ENCODE peak calls at places on chromosomes 2 and 18, in ten cellular contexts. W is Karpas-422; D is cerebellar cortex; Y is H1; X is sciatic nerve; S is progenitor cell of endocrine pancreas; E is GF-D8; J is HFFc6; G is stimulated activated CD4-positive, alpha-beta T cell treated with anti-CD3 and anti-CD28 coated beads, Interleukin-2, amount 100 ng/mL, for 48 hours; I is amniotic epithelial cell. M is an unnamed sample.

GRCh38 chr2:47323009-47323821 is 79.7 kb upstream of the MSH2 start:
- DNase-seq in W (peak), D (peak), Y (peak), X (peak), S (peak), E (no peak), J (peak), G (peak), I (peak), M (no peak)

GRCh38 chr2:132824716-132825115 is 154.7 kb upstream of the LYPD1 start:
- DNase-seq in W (no peak), D (no peak), Y (no peak), X (no peak), S (no peak), E (no peak), J (no peak), G (no peak), I (peak), M (no peak)

GRCh38 chr2:234472155-234472554 is 24.7 kb downstream of the ARL4C start:
- DNase-seq in W (no peak), D (no peak), Y (no peak), X (no peak), S (no peak), E (no peak), J (no peak), G (no peak), I (no peak), M (no peak)

GRCh38 chr2:129829577-129829976 is 149.9 kb upstream of the RAB6C start:
- DNase-seq in W (no peak), D (no peak), Y (no peak), X (no peak), S (no peak), E (no peak), J (no peak), G (no peak), I (no peak), M (no peak)

GRCh38 chr2:221572821-221573429 is 821 bp upstream of the EPHA4 start:
- DNase-seq in W (no peak), D (peak), Y (peak), X (peak), S (no peak), E (no peak), J (peak), G (peak), I (peak), M (no peak)

GRCh38 chr2:45285791-45286390 is 276.6 kb upstream of the SIX2 start:
- DNase-seq in W (no peak), D (no peak), Y (no peak), X (no peak), S (no peak), E (no peak), J (no peak), G (no peak), I (no peak), M (no peak)

GRCh38 chr2:21602789-21603188 is 479.0 kb downstream of the TDRD15 start:
- DNase-seq in W (no peak), D (no peak), Y (no peak), X (no peak), S (no peak), E (no peak), J (no peak), G (no peak), I (no peak), M (no peak)

GRCh38 chr2:55159037-55159651 is 72.9 kb downstream of the CLHC1 start:
- DNase-seq in W (peak), D (no peak), Y (no peak), X (no peak), S (no peak), E (peak), J (no peak), G (no peak), I (no peak), M (no peak)

GRCh38 chr2:42010743-42011298 is 37.0 kb upstream of the PKDCC start:
- DNase-seq in W (no peak), D (no peak), Y (no peak), X (no peak), S (no peak), E (no peak), J (peak), G (no peak), I (peak), M (no peak)

GRCh38 chr2:240468300-240469238 is 33.1 kb downstream of the GPC1 start:
- DNase-seq in W (no peak), D (no peak), Y (peak), X (peak), S (peak), E (no peak), J (no peak), G (no peak), I (no peak), M (peak)

GRCh38 chr2:10817413-10817812 is 4.8 kb upstream of the PDIA6 start:
- DNase-seq in W (no peak), D (peak), Y (peak), X (no peak), S (no peak), E (no peak), J (no peak), G (no peak), I (no peak), M (no peak)

GRCh38 chr2:20065885-20066602 is 14.6 kb upstream of the LAPTM4A start:
- DNase-seq in W (no peak), D (peak), Y (no peak), X (no peak), S (no peak), E (no peak), J (peak), G (peak), I (peak), M (no peak)

GRCh38 chr18:48944634-48945033 is 6.1 kb downstream of the SMAD7 start:
- DNase-seq in W (no peak), D (peak), Y (no peak), X (no peak), S (no peak), E (no peak), J (no peak), G (no peak), I (peak), M (no peak)

GRCh38 chr2:113872201-113872600 is 17.7 kb upstream of the ACTR3 start:
- DNase-seq in W (no peak), D (no peak), Y (no peak), X (no peak), S (no peak), E (no peak), J (peak), G (no peak), I (peak), M (no peak)

GRCh38 chr2:7796200-7796563 is 879.0 kb downstream of the RNF144A start:
- DNase-seq in W (no peak), D (no peak), Y (no peak), X (no peak), S (no peak), E (no peak), J (no peak), G (no peak), I (no peak), M (no peak)

GRCh38 chr2:16425462-16426336 is 239.9 kb downstream of the CYRIA start:
- DNase-seq in W (no peak), D (no peak), Y (no peak), X (no peak), S (peak), E (no peak), J (no peak), G (no peak), I (no peak), M (no peak)

GRCh38 chr2:19478441-19478840 is 120.0 kb upstream of the OSR1 start:
- DNase-seq in W (no peak), D (no peak), Y (no peak), X (no peak), S (no peak), E (no peak), J (no peak), G (no peak), I (peak), M (no peak)

GRCh38 chr2:75460630-75461029 is 100.1 kb downstream of the EVA1A start:
- DNase-seq in W (no peak), D (no peak), Y (no peak), X (no peak), S (no peak), E (no peak), J (no peak), G (no peak), I (no peak), M (no peak)

GRCh38 chr2:122063716-122064115 is 308.3 kb downstream of the TSN start:
- DNase-seq in W (no peak), D (no peak), Y (no peak), X (no peak), S (no peak), E (no peak), J (peak), G (no peak), I (no peak), M (no peak)

GRCh38 chr2:196979976-196980375 is 53.5 kb upstream of the PGAP1 start:
- DNase-seq in W (no peak), D (peak), Y (no peak), X (no peak), S (no peak), E (no peak), J (no peak), G (no peak), I (no peak), M (no peak)

GRCh38 chr2:134190807-134191203 is 63.1 kb upstream of the MGAT5 start:
- DNase-seq in W (no peak), D (peak), Y (no peak), X (no peak), S (no peak), E (no peak), J (no peak), G (no peak), I (no peak), M (no peak)

GRCh38 chr2:154264024-154264423 is 392.3 kb downstream of the GALNT13 start:
- DNase-seq in W (no peak), D (no peak), Y (no peak), X (no peak), S (no peak), E (no peak), J (no peak), G (no peak), I (no peak), M (no peak)

GRCh38 chr18:3266062-3266608 is 4.2 kb downstream of the MYL12B start:
- DNase-seq in W (no peak), D (no peak), Y (no peak), X (no peak), S (no peak), E (no peak), J (no peak), G (no peak), I (no peak), M (no peak)

GRCh38 chr2:175400975-175401374 is 219.5 kb upstream of the ATP5MC3 start:
- DNase-seq in W (no peak), D (no peak), Y (no peak), X (no peak), S (no peak), E (no peak), J (no peak), G (no peak), I (no peak), M (no peak)

GRCh38 chr2:43424262-43425207 is 171.3 kb downstream of the THADA start:
- DNase-seq in W (no peak), D (no peak), Y (no peak), X (no peak), S (no peak), E (no peak), J (no peak), G (no peak), I (peak), M (no peak)